ENCODE peak calls at places on chromosomes 12 and 14, in five cellular contexts. M is HEK293T; R is hypothalamus; H is activated CD4-positive, alpha-beta T cell treated with anti-CD3 and anti-CD28 coated beads, Interleukin-2, amount 50 U/mL, for 24 hours; U is hepatic stellate cell. B is an unnamed sample.
A peak's percentile ranks its signal among the peaks of the same experiment; 100 is the strongest.

GRCh38 chr12:105409881-105410471 is 79.5 kb downstream of the C12orf75 start:
- DNase-seq in M (peak; percentile 34), U (peak; percentile 14), H (no peak), R (no peak), B (no peak)

GRCh38 chr12:64744422-64745258 is 14.6 kb downstream of the GNS start:
- DNase-seq in R (no peak), U (peak; percentile 45), M (no peak), H (no peak), B (no peak)

GRCh38 chr14:43471595-43471994 is 1035.5 kb downstream of the FSCB start:
- DNase-seq in M (no peak), H (no peak), R (no peak), U (no peak), B (no peak)

GRCh38 chr12:122471324-122472226 is 29.2 kb downstream of the ZCCHC8 start:
- DNase-seq in R (no peak), H (no peak), M (peak; percentile 40), U (peak; percentile 49), B (no peak)

GRCh38 chr12:66879392-66879791 is 200.5 kb upstream of the GRIP1 start:
- DNase-seq in R (no peak), U (no peak), M (no peak), H (no peak), B (no peak)

GRCh38 chr14:20429801-20430669 is 5.9 kb downstream of the KLHL33 start:
- DNase-seq in U (no peak), R (peak; percentile 23), M (no peak), H (no peak), B (no peak)

GRCh38 chr14:76937181-76938091 is 91.1 kb downstream of the IRF2BPL start:
- DNase-seq in R (peak; percentile 39), H (no peak), M (no peak), U (peak; percentile 97), B (no peak)

GRCh38 chr12:2003676-2004112 is 563 bp downstream of the DCP1B start:
- DNase-seq in M (no peak), U (no peak), R (no peak), H (no peak), B (no peak)

GRCh38 chr12:33708935-33709334 is 269.3 kb upstream of the SYT10 start:
- DNase-seq in H (no peak), R (no peak), M (no peak), U (no peak), B (no peak)

GRCh38 chr12:6074979-6075585 is 49.4 kb downstream of the VWF start:
- DNase-seq in U (peak; percentile 56), M (no peak), R (no peak), H (no peak), B (no peak)

GRCh38 chr12:105226219-105226618 is 9.8 kb downstream of the APPL2 start:
- DNase-seq in R (peak; percentile 62), U (peak; percentile 73), H (no peak), M (no peak), B (peak; percentile 70)

GRCh38 chr12:109961612-109962011 is 34.6 kb downstream of the GIT2 start:
- DNase-seq in R (no peak), U (no peak), H (no peak), M (no peak), B (no peak)

GRCh38 chr14:105028251-105028927 is 7.5 kb upstream of the CDCA4 start:
- DNase-seq in H (no peak), R (no peak), U (no peak), M (no peak), B (no peak)

GRCh38 chr14:75562048-75562447 is 16.4 kb upstream of the FLVCR2 start:
- DNase-seq in U (no peak), H (peak; percentile 77), M (no peak), R (no peak), B (no peak)